ENCODE peak calls at places on chromosomes 1 and 21, in eight cellular contexts. L, Q, E, M, S, F, D and C are unnamed samples.

GRCh38 chr1:15923241-15923640 is 52.7 kb downstream of the ZBTB17 start:
- DNase-seq in L (no peak), Q (peak), E (no peak), M (no peak), S (no peak), F (no peak), D (no peak), C (peak)

GRCh38 chr1:18957136-18957521 is 653 bp upstream of the IFFO2 start:
- DNase-seq in L (peak), Q (no peak), E (no peak), M (peak), S (peak), F (no peak), D (no peak), C (no peak)

GRCh38 chr1:214019499-214019898 is 31.7 kb downstream of the PROX1 start:
- DNase-seq in L (no peak), Q (no peak), E (no peak), M (no peak), S (no peak), F (no peak), D (no peak), C (no peak)

GRCh38 chr1:29784276-29785136 is 548.2 kb downstream of the PTPRU start:
- DNase-seq in L (no peak), Q (no peak), E (peak), M (no peak), S (no peak), F (peak), D (no peak), C (no peak)

GRCh38 chr1:116165572-116165971 is 54.4 kb downstream of the MAB21L3 start:
- DNase-seq in L (peak), Q (no peak), E (no peak), M (no peak), S (no peak), F (peak), D (no peak), C (no peak)

GRCh38 chr1:21490774-21491482 is 18.3 kb upstream of the ALPL start:
- DNase-seq in L (peak), Q (peak), E (no peak), M (no peak), S (peak), F (no peak), D (no peak), C (no peak)

GRCh38 chr1:111441573-111442192 is 7.4 kb downstream of the WDR77 start:
- DNase-seq in L (no peak), Q (peak), E (no peak), M (no peak), S (peak), F (no peak), D (no peak), C (no peak)

GRCh38 chr1:220564216-220564615 is 36.3 kb downstream of the MARK1 start:
- DNase-seq in L (no peak), Q (no peak), E (no peak), M (no peak), S (no peak), F (no peak), D (no peak), C (no peak)

GRCh38 chr1:48038273-48038767 is 41.1 kb upstream of the TRABD2B start:
- DNase-seq in L (no peak), Q (no peak), E (no peak), M (no peak), S (peak), F (no peak), D (no peak), C (no peak)

GRCh38 chr1:214740471-214740870 is 137.5 kb downstream of the CENPF start:
- DNase-seq in L (no peak), Q (no peak), E (no peak), M (no peak), S (no peak), F (no peak), D (no peak), C (no peak)

GRCh38 chr1:8332806-8333205 is 14.9 kb downstream of the SLC45A1 start:
- DNase-seq in L (no peak), Q (no peak), E (no peak), M (no peak), S (no peak), F (no peak), D (no peak), C (no peak)

GRCh38 chr21:42319368-42319767 is 4.2 kb upstream of the TFF3 start:
- DNase-seq in L (no peak), Q (no peak), E (peak), M (peak), S (no peak), F (peak), D (no peak), C (no peak)

GRCh38 chr1:151853411-151853930 is at the start of gene THEM5:
- DNase-seq in L (no peak), Q (no peak), E (no peak), M (no peak), S (no peak), F (peak), D (no peak), C (no peak)

GRCh38 chr1:31669786-31670582 is 25.3 kb upstream of the PEF1 start:
- DNase-seq in L (peak), Q (peak), E (peak), M (peak), S (peak), F (peak), D (peak), C (peak)
- H3K27ac ChIP-seq in L (peak), Q (no peak), E (peak), M (peak), S (no peak), F (peak), D (peak), C (peak)

GRCh38 chr1:227942716-227943261 is 4.9 kb downstream of the WNT9A start:
- DNase-seq in L (peak), Q (no peak), E (peak), M (no peak), S (no peak), F (peak), D (no peak), C (no peak)

GRCh38 chr1:227945891-227946623 is 1.7 kb downstream of the WNT9A start:
- DNase-seq in L (peak), Q (peak), E (peak), M (peak), S (no peak), F (peak), D (no peak), C (peak)

GRCh38 chr1:227943354-227943753 is 4.4 kb downstream of the WNT9A start:
- DNase-seq in L (peak), Q (no peak), E (peak), M (no peak), S (no peak), F (no peak), D (no peak), C (no peak)

GRCh38 chr1:227944931-227945890 is 2.5 kb downstream of the WNT9A start:
- DNase-seq in L (peak), Q (no peak), E (peak), M (no peak), S (no peak), F (peak), D (no peak), C (no peak)

DNA sequence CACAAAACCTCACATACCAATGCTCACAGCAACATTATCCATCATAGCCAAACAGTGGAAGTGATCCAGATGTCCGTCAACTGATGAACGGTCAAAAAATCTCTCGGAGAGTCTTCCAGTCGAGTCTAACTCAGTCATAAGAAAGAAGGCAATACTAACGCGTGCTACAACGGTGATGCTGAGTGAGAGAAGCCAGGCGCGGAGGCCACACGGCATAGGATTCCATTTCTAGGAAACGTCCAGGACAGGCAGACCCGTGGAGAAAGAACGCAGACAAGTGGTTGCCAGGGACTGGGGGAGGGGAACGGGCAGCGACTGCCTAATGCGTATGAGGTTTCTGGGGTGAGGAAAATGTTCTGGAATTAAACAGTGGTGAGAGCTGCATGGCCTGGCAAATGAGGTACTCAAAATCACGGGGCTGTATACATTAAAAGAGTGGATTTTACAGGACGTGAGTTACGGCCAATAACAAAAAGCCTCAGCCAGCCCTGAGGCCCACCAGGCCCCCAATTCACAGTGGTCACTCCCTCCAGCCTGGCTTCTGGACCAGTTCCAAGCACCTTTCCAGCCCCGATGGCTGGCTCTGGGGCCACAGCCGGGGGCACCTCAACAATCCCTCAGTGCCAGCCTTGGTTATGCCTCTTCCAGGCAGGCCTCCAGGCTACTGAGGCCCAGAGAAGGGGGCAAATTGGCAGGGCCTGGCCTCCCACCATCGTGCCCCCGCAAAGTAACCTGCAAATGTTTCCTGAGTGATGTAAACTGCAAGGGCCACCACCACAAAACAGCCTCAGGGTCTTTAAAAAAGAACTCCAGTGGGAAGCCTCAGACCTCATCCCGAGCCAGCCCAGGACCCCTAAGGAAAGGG is 3.4 kb downstream of the WNT9A start:
- DNase-seq in L (peak), Q (no peak), E (peak), M (peak), S (no peak), F (peak), D (no peak), C (no peak)
- H3K27ac ChIP-seq in L (no peak), Q (no peak), E (no peak), M (peak), S (no peak), F (no peak), D (no peak), C (peak)

DNA sequence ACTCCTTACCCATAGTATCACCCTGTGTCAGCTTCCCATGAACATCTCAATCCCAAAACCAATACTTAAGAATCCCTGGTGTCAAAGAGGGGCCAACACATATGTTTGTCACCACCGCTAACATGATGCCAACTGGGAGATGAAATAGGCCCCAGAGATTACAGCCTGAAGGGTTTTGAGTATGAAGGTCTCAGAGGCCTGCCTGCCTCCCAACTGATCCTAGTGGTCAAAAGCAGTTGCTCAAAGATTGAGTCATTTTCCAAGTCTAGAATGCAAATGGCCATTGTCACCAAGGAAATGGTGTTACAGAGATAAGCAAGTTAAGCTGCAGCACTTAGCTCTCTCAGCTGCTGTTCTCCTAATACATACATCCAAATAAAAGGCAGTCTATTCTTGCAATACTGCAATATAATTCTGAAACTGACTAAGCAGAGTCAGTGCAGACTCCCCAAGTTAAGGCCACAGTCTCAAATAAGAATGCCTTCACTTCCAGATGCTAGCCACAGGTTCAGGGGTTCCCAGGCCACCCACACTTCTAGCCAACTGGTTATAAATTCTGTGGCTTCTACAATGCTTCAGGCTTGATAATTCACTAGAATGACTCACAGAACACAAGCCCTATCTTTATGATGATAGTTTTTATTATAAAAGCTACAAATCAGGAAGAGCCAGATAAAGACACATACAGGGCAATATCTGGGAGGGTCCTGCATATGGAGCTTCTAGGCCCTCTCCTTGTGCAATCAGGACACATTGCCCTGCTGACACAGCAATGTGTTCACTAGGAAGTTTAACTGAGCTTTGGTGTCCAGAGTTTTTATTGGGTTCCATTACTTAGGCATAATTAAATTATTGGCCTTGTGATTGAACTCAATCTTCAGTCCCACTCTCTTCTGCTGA is 18.6 kb downstream of the DUSP10 start:
- DNase-seq in L (no peak), Q (peak), E (no peak), M (no peak), S (no peak), F (no peak), D (no peak), C (no peak)
- H3K27ac ChIP-seq in L (no peak), Q (peak), E (peak), M (no peak), S (no peak), F (no peak), D (peak), C (no peak)

GRCh38 chr1:33164120-33164519 is 17.7 kb downstream of the TRIM62 start:
- DNase-seq in L (no peak), Q (no peak), E (no peak), M (no peak), S (no peak), F (no peak), D (no peak), C (no peak)
- H3K27ac ChIP-seq in L (peak), Q (peak), E (no peak), M (no peak), S (no peak), F (no peak), D (peak), C (no peak)

GRCh38 chr1:236128646-236129178 is 13.6 kb upstream of the GPR137B start:
- DNase-seq in L (no peak), Q (peak), E (no peak), M (no peak), S (no peak), F (no peak), D (no peak), C (no peak)
- H3K27ac ChIP-seq in L (no peak), Q (no peak), E (no peak), M (no peak), S (no peak), F (no peak), D (no peak), C (no peak)

DNA sequence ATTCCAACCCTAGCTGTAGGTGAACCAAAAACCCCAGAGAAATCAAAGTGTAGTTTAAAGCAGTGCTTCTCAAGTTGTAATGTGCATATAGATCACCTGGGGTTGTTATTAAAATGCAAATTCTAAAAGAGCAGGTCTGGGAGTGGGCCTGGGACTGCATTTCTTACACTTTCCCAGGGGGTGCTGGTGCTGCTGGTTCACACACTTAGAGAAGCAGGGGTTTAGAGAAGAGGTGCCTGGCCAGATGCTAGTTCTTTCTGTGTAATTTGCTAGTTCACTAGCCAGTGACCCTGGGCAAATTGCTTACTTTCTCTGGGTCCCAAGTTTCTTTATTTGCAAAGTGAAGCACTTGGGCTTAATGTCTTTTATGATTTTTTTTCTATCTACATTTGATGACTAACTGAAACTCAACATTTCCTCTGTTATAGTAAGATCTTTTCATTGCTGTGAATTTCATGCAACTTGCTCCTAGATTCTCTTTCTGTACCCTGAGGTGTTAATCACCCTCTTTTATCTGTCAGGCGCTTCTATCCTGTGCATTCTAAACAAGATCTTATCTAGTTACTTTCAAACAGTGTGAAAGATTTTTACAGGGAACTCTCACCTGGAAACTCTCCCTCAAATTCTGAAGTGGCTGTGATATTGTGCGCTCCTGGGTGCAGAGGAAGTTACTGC is 141.9 kb upstream of the UBE2U start:
- DNase-seq in L (no peak), Q (no peak), E (no peak), M (no peak), S (no peak), F (no peak), D (no peak), C (no peak)
- H3K27ac ChIP-seq in L (no peak), Q (no peak), E (no peak), M (no peak), S (no peak), F (no peak), D (no peak), C (no peak)